ENCODE peak calls at places on chromosomes 3 and 15, in four cellular contexts. F is trophoblast cell, Y is neuronal stem cell, C is H1. D is an unnamed sample.

GRCh38 chr15:61157933-61158332 is 71.2 kb downstream of the RORA start:
- DNase-seq in Y (no peak), F (no peak), C (no peak), D (no peak)

GRCh38 chr15:67010898-67011619 is 54.3 kb upstream of the SMAD3 start:
- DNase-seq in Y (no peak), F (no peak), C (peak), D (peak)

GRCh38 chr3:156291269-156292123 is 171.1 kb downstream of the KCNAB1 start:
- DNase-seq in F (peak), Y (peak), C (peak), D (peak)

GRCh38 chr3:52532517-52532837 is 1.2 kb downstream of the NT5DC2 start:
- DNase-seq in F (no peak), Y (no peak), C (no peak), D (no peak)

GRCh38 chr3:14680716-14681115 is 5.8 kb downstream of the C3orf20 start:
- DNase-seq in F (no peak), C (no peak), Y (no peak), D (no peak)

GRCh38 chr3:112376996-112377395 is 44.0 kb downstream of the CD200 start:
- DNase-seq in F (no peak), C (no peak), Y (no peak), D (no peak)

GRCh38 chr3:147038456-147038855 is 367.9 kb downstream of the ZIC4 start:
- DNase-seq in C (no peak), F (no peak), Y (no peak), D (no peak)

GRCh38 chr3:134281912-134282658 is 31.4 kb upstream of the RYK start:
- DNase-seq in F (no peak), C (peak), Y (no peak), D (no peak)

GRCh38 chr3:78589242-78589641 is 1178.6 kb downstream of the ROBO1 start:
- DNase-seq in C (no peak), Y (no peak), F (no peak), D (no peak)

GRCh38 chr3:47399531-47400270 is 18.9 kb downstream of the PTPN23 start:
- DNase-seq in C (no peak), F (peak), Y (no peak), D (no peak)

GRCh38 chr15:94266000-94266399 is 34.6 kb downstream of the MCTP2 start:
- DNase-seq in Y (no peak), C (no peak), F (no peak), D (no peak)

GRCh38 chr3:174270841-174271240 is 588.3 kb upstream of the NAALADL2 start:
- DNase-seq in F (no peak), Y (no peak), C (no peak), D (no peak)

GRCh38 chr15:68498076-68498475 is 66.1 kb upstream of the ITGA11 start:
- DNase-seq in C (peak), Y (no peak), F (no peak), D (no peak)

GRCh38 chr15:25739687-25740121 is 123.4 kb downstream of the ATP10A start:
- DNase-seq in C (no peak), F (no peak), Y (no peak), D (peak)

GRCh38 chr3:22620498-22620897 is 582.6 kb upstream of the UBE2E2 start:
- DNase-seq in F (no peak), C (no peak), Y (no peak), D (no peak)

GRCh38 chr3:40211579-40211978 is 97.9 kb upstream of the EIF1B start:
- DNase-seq in F (no peak), Y (no peak), C (no peak), D (no peak)

GRCh38 chr3:140523600-140523999 is 154.3 kb upstream of the TRIM42 start:
- DNase-seq in F (no peak), Y (no peak), C (no peak), D (no peak)

GRCh38 chr3:140343709-140344417 is 334.0 kb upstream of the TRIM42 start:
- DNase-seq in Y (no peak), C (no peak), F (no peak), D (no peak)

GRCh38 chr3:76352069-76352847 is 566.9 kb upstream of the ZNF717 start:
- DNase-seq in C (no peak), Y (no peak), F (no peak), D (no peak)

GRCh38 chr3:100957407-100958100 is 35.7 kb downstream of the ABI3BP start:
- DNase-seq in Y (no peak), F (no peak), C (no peak), D (no peak)

GRCh38 chr15:48954538-48954937 is 9.2 kb downstream of the SHC4 start:
- DNase-seq in F (peak), Y (no peak), C (peak), D (peak)

GRCh38 chr15:85690546-85691226 is 104.0 kb downstream of the KLHL25 start:
- DNase-seq in Y (no peak), C (no peak), F (no peak), D (no peak)

GRCh38 chr3:45105855-45106655 is 40.1 kb downstream of the CDCP1 start:
- DNase-seq in C (no peak), F (no peak), Y (no peak), D (no peak)

GRCh38 chr3:139928708-139929505 is 6.1 kb upstream of the CLSTN2 start:
- DNase-seq in Y (no peak), F (no peak), C (no peak), D (no peak)

GRCh38 chr15:57064033-57064432 is 145.6 kb downstream of the TCF12 start:
- DNase-seq in Y (no peak), F (no peak), C (no peak), D (no peak)

GRCh38 chr15:42732095-42732827 is 4.7 kb downstream of the CDAN1 start:
- DNase-seq in F (no peak), C (no peak), Y (no peak), D (no peak)

GRCh38 chr3:4947028-4947427 is 32.2 kb upstream of the BHLHE40 start:
- DNase-seq in F (no peak), Y (no peak), C (no peak), D (no peak)

GRCh38 chr3:155112661-155113389 is 32.7 kb downstream of the MME start:
- DNase-seq in C (no peak), Y (no peak), F (no peak), D (no peak)

GRCh38 chr3:58164916-58165821 is 45.6 kb downstream of the DNASE1L3 start:
- DNase-seq in F (no peak), C (no peak), Y (peak), D (no peak)

GRCh38 chr3:52195823-52196331 is 2.1 kb upstream of the ALAS1 start:
- DNase-seq in C (no peak), F (no peak), Y (no peak), D (no peak)

GRCh38 chr3:12994357-12994606 is 78.9 kb downstream of the IQSEC1 start:
- DNase-seq in C (peak), Y (no peak), F (no peak), D (no peak)

GRCh38 chr15:35260961-35261360 is 175.9 kb upstream of the NANOGP8 start:
- DNase-seq in Y (no peak), F (no peak), C (no peak), D (no peak)

GRCh38 chr15:69462030-69462492 is 9.4 kb downstream of the RPLP1 start:
- DNase-seq in F (no peak), Y (no peak), C (peak), D (no peak)

DNA sequence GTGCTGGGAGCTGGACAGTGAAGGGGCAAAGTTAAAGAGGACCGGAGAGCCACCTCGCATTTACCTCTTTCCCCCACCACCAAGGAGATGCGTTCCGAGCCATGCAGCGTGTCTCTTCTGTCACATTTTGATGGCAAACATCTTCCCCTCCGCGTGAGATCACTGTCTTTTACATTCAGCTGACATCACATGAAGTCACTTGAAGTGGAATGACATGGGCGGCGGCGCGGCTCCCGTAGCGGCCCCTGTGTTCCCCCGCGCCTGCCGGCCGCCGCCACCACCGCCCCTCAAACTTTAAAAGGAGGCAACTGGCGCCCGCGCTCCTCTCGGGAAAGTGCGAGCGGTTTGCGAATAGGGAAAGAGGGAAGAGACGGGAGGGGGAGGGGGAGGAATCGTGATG is at the start of gene FEZF2:
- DNase-seq in Y (no peak), F (no peak), C (peak), D (peak)
- H4K91ac ChIP-seq in Y (peak), F (no peak), C (no peak), D (no peak)

GRCh38 chr15:64865998-64866520 is 24.3 kb downstream of the PLEKHO2 start:
- DNase-seq in Y (no peak), F (no peak), C (no peak), D (peak)
- H4K91ac ChIP-seq in Y (no peak), F (no peak), C (no peak), D (no peak)

DNA sequence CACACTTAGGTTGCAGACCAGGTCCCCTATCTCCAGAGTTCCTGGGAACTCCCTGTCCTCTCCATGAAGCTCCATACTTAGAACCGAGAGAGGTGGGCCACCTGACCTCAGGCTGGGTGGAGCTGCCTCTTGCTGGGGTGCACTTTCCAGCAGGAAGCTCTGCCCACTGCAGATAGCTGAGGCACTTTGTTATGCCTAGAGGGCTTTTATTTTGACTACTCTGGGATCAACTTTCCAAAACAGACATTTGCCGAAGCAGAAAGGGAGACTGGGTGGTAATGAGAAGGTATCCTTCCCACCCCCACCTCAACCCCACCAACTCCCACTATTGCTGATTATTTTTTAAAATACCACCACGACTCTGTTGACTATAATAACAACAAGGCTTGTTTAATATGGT is 54.7 kb downstream of the CLDN11 start:
- DNase-seq in C (peak), F (no peak), Y (no peak), D (no peak)
- H4K91ac ChIP-seq in C (no peak), F (no peak), Y (no peak), D (no peak)

GRCh38 chr3:37943631-37944242 is 46.8 kb upstream of the VILL start:
- DNase-seq in F (no peak), C (peak), Y (no peak), D (no peak)
- H4K91ac ChIP-seq in F (no peak), C (no peak), Y (no peak), D (no peak)

GRCh38 chr15:51736069-51736468 is 1.4 kb downstream of the LYSMD2 start:
- DNase-seq in Y (no peak), C (no peak), F (no peak), D (no peak)

GRCh38 chr15:51739056-51739455 is 1.6 kb upstream of the LYSMD2 start:
- DNase-seq in Y (no peak), C (no peak), F (no peak), D (no peak)

GRCh38 chr15:51738553-51738952 is 1.1 kb upstream of the LYSMD2 start:
- DNase-seq in F (no peak), C (no peak), Y (no peak), D (no peak)

GRCh38 chr15:51736646-51737537 is 563 bp downstream of the LYSMD2 start:
- DNase-seq in F (peak), C (peak), Y (no peak), D (peak)

GRCh38 chr15:51737538-51738305 is at the start of gene LYSMD2:
- DNase-seq in Y (peak), F (no peak), C (no peak), D (peak)
- H4K91ac ChIP-seq in Y (no peak), F (no peak), C (peak), D (no peak)

GRCh38 chr15:63476229-63476632 is 28.2 kb upstream of the USP3 start:
- DNase-seq in Y (no peak), F (peak), C (no peak), D (no peak)
- H4K91ac ChIP-seq in Y (no peak), F (no peak), C (no peak), D (no peak)

GRCh38 chr3:105938101-105938500 is 69.3 kb upstream of the CBLB start:
- DNase-seq in F (no peak), Y (no peak), C (no peak), D (no peak)
- H4K91ac ChIP-seq in F (no peak), Y (no peak), C (no peak), D (no peak)

DNA sequence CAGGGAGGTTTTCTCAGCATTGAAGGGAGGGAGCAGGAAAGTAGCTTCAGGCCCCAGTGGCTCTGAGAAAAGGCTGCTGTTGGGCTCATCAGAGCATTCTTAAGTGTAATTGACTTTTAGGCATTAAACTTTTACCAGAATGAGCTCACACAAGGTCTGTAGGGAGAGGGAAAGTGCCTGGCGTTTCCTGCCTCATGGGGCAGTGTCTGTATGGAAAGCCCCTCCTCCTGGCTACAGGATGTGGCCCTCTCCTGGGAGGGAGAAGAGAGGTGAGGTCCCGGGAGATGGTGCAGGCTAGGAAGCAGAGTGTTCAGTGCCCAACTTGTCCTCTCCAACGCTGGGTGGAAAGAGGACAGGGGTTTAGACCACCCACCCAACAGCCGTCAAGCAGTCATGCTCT is 21.3 kb upstream of the SCN10A start:
- DNase-seq in C (no peak), F (no peak), Y (no peak), D (no peak)
- H4K91ac ChIP-seq in C (peak), F (no peak), Y (no peak), D (no peak)

GRCh38 chr3:104740874-104741273 is 625.8 kb upstream of the ALCAM start:
- DNase-seq in Y (no peak), F (no peak), C (no peak), D (no peak)

GRCh38 chr3:104750581-104750980 is 616.1 kb upstream of the ALCAM start:
- DNase-seq in C (no peak), Y (no peak), F (no peak), D (no peak)

GRCh38 chr3:104742044-104742443 is 624.7 kb upstream of the ALCAM start:
- DNase-seq in F (no peak), Y (no peak), C (no peak), D (no peak)

GRCh38 chr3:104745313-104745712 is 621.4 kb upstream of the ALCAM start:
- DNase-seq in C (no peak), Y (no peak), F (no peak), D (no peak)
- H4K91ac ChIP-seq in C (no peak), Y (no peak), F (no peak), D (no peak)

GRCh38 chr3:149472393-149472792 is 2.1 kb upstream of the TM4SF4 start:
- DNase-seq in F (no peak), Y (no peak), C (no peak), D (no peak)
- H4K91ac ChIP-seq in F (no peak), Y (no peak), C (no peak), D (no peak)

D was measured in H9.